ENCODE peak calls at places on chromosome 15, in ten cellular contexts. T, N, H, K, J, E, P, X, W and I are unnamed samples.

GRCh38 chr15:94229591-94230365 is 1.6 kb upstream of the MCTP2 start:
- DNase-seq in T (no peak), N (peak; percentile 45), H (no peak), K (no peak), J (no peak), E (no peak), P (no peak), X (no peak), W (no peak), I (no peak)

GRCh38 chr15:60649845-60650548 is 171.1 kb upstream of the ICE2 start:
- DNase-seq in T (no peak), N (no peak), H (no peak), K (no peak), J (no peak), E (peak; percentile 59), P (no peak), X (no peak), W (no peak), I (no peak)

GRCh38 chr15:94844533-94845390 is 613.4 kb downstream of the MCTP2 start:
- DNase-seq in T (no peak), N (no peak), H (peak; percentile 66), K (peak; percentile 68), J (no peak), E (peak; percentile 48), P (peak; percentile 68), X (no peak), W (peak; percentile 16), I (peak; percentile 41)

GRCh38 chr15:45425135-45425534 is 46.8 kb upstream of the GATM start:
- DNase-seq in T (no peak), N (no peak), H (no peak), K (no peak), J (peak; percentile 15), E (no peak), P (no peak), X (no peak), W (no peak), I (no peak)

GRCh38 chr15:73352082-73352481 is 16.7 kb downstream of the HCN4 start:
- DNase-seq in T (no peak), N (no peak), H (no peak), K (no peak), J (peak; percentile 2), E (no peak), P (no peak), X (no peak), W (no peak), I (no peak)

GRCh38 chr15:98651581-98652220 is 3.4 kb downstream of the IGF1R start:
- DNase-seq in T (peak; percentile 62), N (no peak), H (no peak), K (no peak), J (peak; percentile 64), E (no peak), P (no peak), X (peak; percentile 14), W (no peak), I (no peak)

GRCh38 chr15:74768099-74768770 is 13.6 kb upstream of the CSK start:
- DNase-seq in T (no peak), N (no peak), H (no peak), K (no peak), J (no peak), E (no peak), P (no peak), X (no peak), W (no peak), I (no peak)

GRCh38 chr15:69468241-69469121 is 15.9 kb downstream of the RPLP1 start:
- DNase-seq in T (peak; percentile 82), N (peak; percentile 30), H (peak; percentile 76), K (no peak), J (no peak), E (no peak), P (no peak), X (peak; percentile 81), W (peak; percentile 55), I (no peak)

GRCh38 chr15:57591822-57592367 is at the start of gene MYZAP:
- DNase-seq in T (peak; percentile 37), N (peak; percentile 52), H (peak; percentile 53), K (peak; percentile 78), J (no peak), E (peak; percentile 66), P (peak; percentile 32), X (peak; percentile 80), W (peak; percentile 10), I (peak; percentile 55)

GRCh38 chr15:67906382-67906781 is 66.5 kb upstream of the RNU6-1 start:
- DNase-seq in T (no peak), N (no peak), H (no peak), K (no peak), J (peak; percentile 57), E (no peak), P (no peak), X (no peak), W (peak; percentile 32), I (no peak)
- TF ChIP-seq CTCF in T (no peak), N (no peak), H (no peak), K (no peak), J (peak; percentile 55), E (no peak), P (no peak), X (no peak), W (peak; percentile 50), I (no peak)

DNA sequence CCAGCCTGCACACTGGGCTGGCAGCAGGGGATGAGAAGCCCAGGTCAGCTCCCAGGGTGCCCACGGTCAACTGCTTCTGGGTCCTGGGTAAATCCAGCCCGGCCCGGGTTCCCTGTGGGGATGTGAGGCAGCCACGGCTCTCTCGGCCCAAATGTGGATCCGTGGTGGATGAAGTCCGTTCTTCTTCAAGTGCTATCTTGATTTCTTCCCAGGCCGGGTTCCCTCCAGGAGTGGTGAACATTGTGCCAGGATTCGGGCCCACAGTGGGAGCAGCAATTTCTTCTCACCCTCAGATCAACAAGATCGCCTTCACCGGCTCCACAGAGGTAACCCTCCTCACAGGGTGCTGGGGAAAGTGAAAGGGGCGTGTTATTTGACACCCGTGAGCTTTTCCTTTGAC is 16.1 kb downstream of the ALDH1A3 start:
- DNase-seq in T (no peak), N (no peak), H (no peak), K (no peak), J (no peak), E (no peak), P (no peak), X (no peak), W (no peak), I (no peak)
- TF ChIP-seq CTCF in T (no peak), N (no peak), H (no peak), K (no peak), J (no peak), E (no peak), P (no peak), X (no peak), W (no peak), I (no peak)

GRCh38 chr15:38576261-38576660 is 11.6 kb upstream of the RASGRP1 start:
- DNase-seq in T (no peak), N (no peak), H (no peak), K (no peak), J (no peak), E (no peak), P (no peak), X (no peak), W (no peak), I (no peak)

GRCh38 chr15:38578626-38579025 is 14.0 kb upstream of the RASGRP1 start:
- DNase-seq in T (no peak), N (no peak), H (no peak), K (no peak), J (no peak), E (no peak), P (no peak), X (no peak), W (no peak), I (no peak)

GRCh38 chr15:38577405-38577987 is 12.9 kb upstream of the RASGRP1 start:
- DNase-seq in T (no peak), N (no peak), H (no peak), K (no peak), J (no peak), E (no peak), P (no peak), X (no peak), W (no peak), I (no peak)

GRCh38 chr15:38576837-38577236 is 12.2 kb upstream of the RASGRP1 start:
- DNase-seq in T (no peak), N (no peak), H (no peak), K (no peak), J (no peak), E (no peak), P (no peak), X (no peak), W (no peak), I (no peak)
- TF ChIP-seq CTCF in T (no peak), N (no peak), H (no peak), K (no peak), J (no peak), E (no peak), P (no peak), X (no peak), W (no peak), I (no peak)

GRCh38 chr15:80367094-80367493 is 37.1 kb upstream of the ARNT2 start:
- DNase-seq in T (peak; percentile 67), N (no peak), H (no peak), K (peak; percentile 16), J (peak; percentile 3), E (peak; percentile 58), P (no peak), X (peak; percentile 10), W (peak; percentile 32), I (no peak)
- TF ChIP-seq CTCF in T (peak; percentile 24), N (no peak), H (no peak), K (no peak), J (no peak), E (peak; percentile 41), P (no peak), X (peak; percentile 55), W (peak; percentile 47), I (no peak)

GRCh38 chr15:97482521-97482920 is 478.0 kb upstream of the ARRDC4 start:
- DNase-seq in T (no peak), N (no peak), H (no peak), K (peak; percentile 31), J (no peak), E (peak; percentile 45), P (no peak), X (no peak), W (no peak), I (no peak)
- TF ChIP-seq CTCF in T (peak; percentile 12), N (no peak), H (no peak), K (peak; percentile 48), J (no peak), E (no peak), P (no peak), X (no peak), W (no peak), I (peak; percentile 64)

DNA sequence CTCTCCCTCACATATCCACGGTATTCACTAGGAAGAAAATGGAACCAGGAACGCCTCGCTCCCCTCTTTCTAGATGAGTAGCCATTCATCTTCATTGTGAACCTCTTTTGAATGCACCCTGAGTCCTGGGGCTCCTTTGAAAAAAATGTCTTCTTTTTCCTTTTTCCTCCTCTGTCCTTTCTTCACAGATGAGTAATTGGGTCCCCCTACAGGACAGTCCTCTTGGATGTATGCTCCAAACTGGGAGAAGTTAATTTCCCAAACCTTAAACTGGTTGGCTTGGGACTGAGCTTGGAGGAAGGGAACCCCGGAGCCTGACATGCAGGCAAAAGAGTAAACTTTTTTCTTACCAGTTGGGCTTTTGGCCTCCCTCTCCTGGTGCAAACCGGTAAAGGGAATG is 108.8 kb downstream of the DPH6 start:
- DNase-seq in T (peak; percentile 6), N (no peak), H (no peak), K (no peak), J (no peak), E (no peak), P (no peak), X (no peak), W (peak; percentile 54), I (no peak)
- TF ChIP-seq CTCF in T (no peak), N (no peak), H (no peak), K (no peak), J (peak; percentile 24), E (no peak), P (no peak), X (no peak), W (peak; percentile 64), I (no peak)